ENCODE peak calls at places on chromosomes 7 and 10, in six cellular contexts. K is stimulated activated CD4-positive, alpha-beta T cell treated with anti-CD3 and anti-CD28 coated beads, Interleukin-4, amount 100 ng/mL, for 4 hours; I is T-helper 17 cell; C is aorta; S is T-cell; X is NCI-H1105. O is an unnamed sample.

GRCh38 chr10:108180883-108181282 is 1016.4 kb upstream of the SORCS1 start:
- DNase-seq in K (no peak), S (no peak), X (no peak), C (no peak), I (no peak), O (no peak)

GRCh38 chr7:141276031-141276430 is 202.2 kb downstream of the TMEM178B start:
- DNase-seq in I (no peak), K (no peak), S (no peak), X (no peak), C (no peak), O (no peak)

GRCh38 chr10:29409241-29410051 is 120.6 kb downstream of the LYZL1 start:
- DNase-seq in S (peak), K (peak), I (no peak), C (peak), X (peak), O (peak)

GRCh38 chr7:78472519-78472918 is 673.9 kb downstream of the PHTF2 start:
- DNase-seq in X (no peak), S (no peak), K (no peak), I (no peak), C (no peak), O (no peak)

GRCh38 chr7:47181609-47182264 is 400.2 kb downstream of the TNS3 start:
- DNase-seq in C (no peak), I (no peak), K (no peak), S (no peak), X (no peak), O (peak)

GRCh38 chr10:125123363-125124113 is 36.8 kb downstream of the CTBP2 start:
- DNase-seq in X (no peak), K (no peak), S (no peak), C (peak), I (no peak), O (peak)

GRCh38 chr10:116097239-116097751 is 175.7 kb downstream of the GFRA1 start:
- DNase-seq in I (no peak), K (no peak), S (no peak), C (no peak), X (no peak), O (no peak)

GRCh38 chr10:70063418-70064098 is 10.9 kb downstream of the MACROH2A2 start:
- DNase-seq in X (no peak), C (no peak), I (no peak), S (no peak), K (no peak), O (no peak)

GRCh38 chr7:98212532-98213041 is 1.3 kb downstream of the BHLHA15 start:
- DNase-seq in C (peak), K (no peak), S (no peak), X (no peak), I (no peak), O (peak)

GRCh38 chr7:94335586-94335985 is 59.1 kb upstream of the COL1A2 start:
- DNase-seq in X (no peak), I (no peak), S (no peak), C (no peak), K (no peak), O (no peak)

GRCh38 chr10:132914732-132915131 is 27.6 kb downstream of the CFAP46 start:
- DNase-seq in C (peak), I (no peak), K (no peak), S (no peak), X (no peak), O (peak)

GRCh38 chr7:78195281-78195680 is 396.7 kb downstream of the PHTF2 start:
- DNase-seq in S (no peak), K (no peak), C (no peak), X (no peak), I (no peak), O (no peak)

GRCh38 chr7:3650844-3651243 is 349.8 kb downstream of the SDK1 start:
- DNase-seq in C (no peak), I (no peak), K (no peak), S (no peak), X (no peak), O (no peak)

GRCh38 chr7:151524845-151525244 is 5.2 kb upstream of the RHEB start:
- DNase-seq in S (no peak), K (no peak), C (no peak), I (no peak), X (no peak), O (no peak)

GRCh38 chr7:95509199-95509598 is 23.5 kb downstream of the ASB4 start:
- DNase-seq in C (no peak), K (no peak), S (no peak), I (no peak), X (peak), O (no peak)

GRCh38 chr10:16520900-16521299 is 779 bp downstream of the C1QL3 start:
- DNase-seq in C (peak), X (no peak), S (no peak), K (no peak), I (no peak), O (peak)

GRCh38 chr10:103513383-103514060 is 20.0 kb downstream of the NEURL1 start:
- DNase-seq in K (no peak), X (no peak), C (no peak), I (no peak), S (no peak), O (no peak)

GRCh38 chr10:44237364-44238034 is 147.4 kb downstream of the CXCL12 start:
- DNase-seq in S (no peak), C (no peak), K (no peak), I (no peak), X (no peak), O (no peak)

GRCh38 chr7:131931368-131931767 is 374.9 kb upstream of the PODXL start:
- DNase-seq in X (no peak), S (no peak), I (no peak), C (no peak), K (no peak), O (no peak)

GRCh38 chr10:117547301-117548153 is 5.0 kb downstream of the EMX2 start:
- DNase-seq in S (no peak), K (no peak), I (no peak), C (peak), X (no peak), O (no peak)

GRCh38 chr7:137933270-137934017 is 68.4 kb downstream of the CREB3L2 start:
- DNase-seq in K (no peak), I (no peak), X (no peak), S (no peak), C (peak), O (peak)

GRCh38 chr7:79272938-79273337 is 180.5 kb downstream of the MAGI2 start:
- DNase-seq in X (no peak), C (no peak), K (no peak), I (no peak), S (no peak), O (no peak)

GRCh38 chr10:48451969-48452878 is 145.7 kb downstream of the MAPK8 start:
- DNase-seq in K (no peak), X (no peak), C (no peak), S (no peak), I (no peak), O (no peak)

GRCh38 chr10:2994562-2994961 is 72.8 kb upstream of the PFKP start:
- DNase-seq in C (no peak), I (no peak), S (no peak), X (no peak), K (no peak), O (no peak)

GRCh38 chr10:6347391-6347951 is 144.7 kb downstream of the PFKFB3 start:
- DNase-seq in C (no peak), S (peak), X (no peak), I (peak), K (peak), O (no peak)

GRCh38 chr10:113854757-113855626 is 531 bp downstream of the NHLRC2 start:
- DNase-seq in I (peak), X (peak), S (peak), K (peak), C (peak), O (peak)

GRCh38 chr7:149007615-149008014 is 20.7 kb downstream of the PDIA4 start:
- DNase-seq in X (no peak), S (no peak), C (peak), K (no peak), I (no peak), O (peak)

GRCh38 chr10:26087666-26088065 is 128.9 kb upstream of the GAD2 start:
- DNase-seq in X (no peak), S (no peak), I (no peak), C (no peak), K (no peak), O (no peak)

GRCh38 chr7:96276019-96276418 is 45.9 kb downstream of the SLC25A13 start:
- DNase-seq in X (no peak), K (no peak), I (no peak), S (no peak), C (no peak), O (no peak)

GRCh38 chr10:103548581-103549348 is 55.3 kb downstream of the NEURL1 start:
- DNase-seq in S (no peak), C (no peak), I (no peak), K (no peak), X (peak), O (no peak)

GRCh38 chr7:521221-522070 is 1.8 kb upstream of the PDGFA start:
- DNase-seq in I (no peak), K (no peak), S (no peak), C (peak), X (peak), O (peak)

GRCh38 chr7:26022578-26022977 is 129.4 kb upstream of the NFE2L3 start:
- DNase-seq in S (no peak), K (no peak), X (no peak), C (no peak), I (no peak), O (no peak)

GRCh38 chr10:77619964-77620703 is 17.5 kb downstream of the KCNMA1 start:
- DNase-seq in C (no peak), K (no peak), S (no peak), X (no peak), I (no peak), O (no peak)

O was measured in Right ventricle myocardium superior.